ENCODE peak calls at places on chromosomes 3 and 15, in six cellular contexts. One of them, this sample, is unnamed.

GRCh38 chr3:96416549-96417255 is 397.7 kb upstream of the EPHA6 start:
- DNase-seq in left ventricle myocardium superior: no peak
- DNase-seq in DMS53: no peak
- DNase-seq in DMS153: no peak
- DNase-seq in HT1080: no peak
- DNase-seq in H54: no peak
- DNase-seq in this sample: no peak

GRCh38 chr15:49675051-49675450 is 54.2 kb downstream of the DTWD1 start:
- DNase-seq in left ventricle myocardium superior: no peak
- DNase-seq in DMS53: peak; percentile 81
- DNase-seq in DMS153: peak; percentile 1
- DNase-seq in HT1080: peak; percentile 91
- DNase-seq in H54: peak; percentile 10
- DNase-seq in this sample: peak; percentile 38

GRCh38 chr15:70299931-70300858 is 202.5 kb upstream of the TLE3 start:
- DNase-seq in left ventricle myocardium superior: no peak
- DNase-seq in DMS53: peak; percentile 86
- DNase-seq in DMS153: peak; percentile 14
- DNase-seq in HT1080: no peak
- DNase-seq in H54: no peak
- DNase-seq in this sample: no peak

GRCh38 chr15:66670698-66671580 is 31.1 kb upstream of the SMAD6 start:
- DNase-seq in left ventricle myocardium superior: no peak
- DNase-seq in DMS53: peak; percentile 92
- DNase-seq in DMS153: peak; percentile 52
- DNase-seq in HT1080: no peak
- DNase-seq in H54: no peak
- DNase-seq in this sample: no peak

GRCh38 chr3:157388976-157389375 is 47.7 kb upstream of the PTX3 start:
- DNase-seq in left ventricle myocardium superior: no peak
- DNase-seq in DMS53: no peak
- DNase-seq in DMS153: no peak
- DNase-seq in HT1080: peak; percentile 56
- DNase-seq in H54: no peak
- DNase-seq in this sample: no peak

GRCh38 chr15:57640935-57641682 is 49.4 kb downstream of the MYZAP start:
- DNase-seq in left ventricle myocardium superior: no peak
- DNase-seq in DMS53: peak; percentile 67
- DNase-seq in DMS153: no peak
- DNase-seq in HT1080: peak; percentile 19
- DNase-seq in H54: no peak
- DNase-seq in this sample: no peak

GRCh38 chr3:186166036-186166435 is 57.1 kb upstream of the ETV5 start:
- DNase-seq in left ventricle myocardium superior: no peak
- DNase-seq in DMS53: no peak
- DNase-seq in DMS153: peak; percentile 8
- DNase-seq in HT1080: no peak
- DNase-seq in H54: no peak
- DNase-seq in this sample: peak; percentile 30

GRCh38 chr3:4765212-4765611 is 214.0 kb upstream of the BHLHE40 start:
- DNase-seq in left ventricle myocardium superior: no peak
- DNase-seq in DMS53: no peak
- DNase-seq in DMS153: no peak
- DNase-seq in HT1080: no peak
- DNase-seq in H54: no peak
- DNase-seq in this sample: no peak

GRCh38 chr3:107356706-107357105 is 20.5 kb upstream of the CCDC54 start:
- DNase-seq in left ventricle myocardium superior: no peak
- DNase-seq in DMS53: no peak
- DNase-seq in DMS153: no peak
- DNase-seq in HT1080: no peak
- DNase-seq in H54: no peak
- DNase-seq in this sample: no peak

GRCh38 chr3:37731895-37732294 is 129.8 kb upstream of the CTDSPL start:
- DNase-seq in left ventricle myocardium superior: no peak
- DNase-seq in DMS53: no peak
- DNase-seq in DMS153: no peak
- DNase-seq in HT1080: no peak
- DNase-seq in H54: no peak
- DNase-seq in this sample: no peak